ENCODE peak calls at places on chromosomes 6 and 20, in ten cellular contexts. D is colonic mucosa; R is CD8-positive, alpha-beta T cell; J is lower leg skin; S is CD4-positive, alpha-beta memory T cell; I is WERI-Rb-1; E is brain microvascular endothelial cell; B is ovary; Q is epithelial cell of proximal tubule; N is PC-3. M is an unnamed sample.

GRCh38 chr6:25883991-25884390 is 9.9 kb upstream of the SLC17A3 start:
- DNase-seq in D (no peak), R (no peak), J (no peak), S (no peak), I (no peak), E (no peak), B (no peak), Q (peak; percentile 99), N (no peak), M (no peak)

GRCh38 chr20:37358366-37359150 is 12.6 kb downstream of the SRC start:
- DNase-seq in D (no peak), R (no peak), J (peak; percentile 92), S (no peak), I (no peak), E (no peak), B (no peak), Q (no peak), N (peak; percentile 87), M (no peak)

GRCh38 chr6:159953091-159953581 is 15.7 kb upstream of the IGF2R start:
- DNase-seq in D (peak; percentile 37), R (no peak), J (no peak), S (no peak), I (no peak), E (no peak), B (peak; percentile 44), Q (no peak), N (no peak), M (no peak)

GRCh38 chr6:152094992-152095592 is 287.6 kb downstream of the ESR1 start:
- DNase-seq in D (peak; percentile 68), R (no peak), J (peak; percentile 92), S (no peak), I (no peak), E (peak; percentile 99), B (peak; percentile 67), Q (peak; percentile 89), N (peak; percentile 94), M (no peak)

GRCh38 chr6:135331002-135331401 is 149.9 kb downstream of the MYB start:
- DNase-seq in D (no peak), R (no peak), J (no peak), S (no peak), I (no peak), E (peak; percentile 25), B (no peak), Q (no peak), N (no peak), M (no peak)

GRCh38 chr20:53773792-53774371 is 180.2 kb upstream of the ZNF217 start:
- DNase-seq in D (no peak), R (no peak), J (no peak), S (no peak), I (no peak), E (peak; percentile 91), B (no peak), Q (peak; percentile 40), N (peak; percentile 100), M (no peak)

GRCh38 chr6:134049176-134049575 is 3.2 kb downstream of the SLC2A12 start:
- DNase-seq in D (no peak), R (no peak), J (no peak), S (no peak), I (no peak), E (no peak), B (no peak), Q (no peak), N (no peak), M (no peak)

GRCh38 chr20:61037498-61037897 is 214.6 kb upstream of the CDH4 start:
- DNase-seq in D (no peak), R (no peak), J (no peak), S (no peak), I (no peak), E (no peak), B (no peak), Q (no peak), N (no peak), M (no peak)

GRCh38 chr6:38034269-38034914 is 214.9 kb downstream of the ZFAND3 start:
- DNase-seq in D (no peak), R (no peak), J (no peak), S (no peak), I (peak; percentile 27), E (peak; percentile 35), B (no peak), Q (no peak), N (peak; percentile 71), M (no peak)

GRCh38 chr6:43984442-43985321 is 142.6 kb downstream of the MRPL14 start:
- DNase-seq in D (no peak), R (no peak), J (no peak), S (no peak), I (no peak), E (no peak), B (no peak), Q (no peak), N (no peak), M (no peak)

GRCh38 chr6:73798592-73798991 is 102.6 kb downstream of the CD109 start:
- DNase-seq in D (peak; percentile 19), R (no peak), J (no peak), S (no peak), I (no peak), E (peak; percentile 93), B (no peak), Q (peak; percentile 94), N (peak; percentile 44), M (no peak)

GRCh38 chr20:46206025-46206424 is 87.9 kb downstream of the CD40 start:
- DNase-seq in D (peak; percentile 35), R (no peak), J (no peak), S (no peak), I (no peak), E (peak; percentile 16), B (no peak), Q (no peak), N (peak; percentile 68), M (peak; percentile 8)

GRCh38 chr6:145844933-145845531 is 30.4 kb upstream of the FBXO30 start:
- DNase-seq in D (no peak), R (no peak), J (no peak), S (no peak), I (no peak), E (peak; percentile 2), B (no peak), Q (no peak), N (no peak), M (no peak)

GRCh38 chr6:34414999-34415858 is 10.6 kb downstream of the RPS10 start:
- DNase-seq in D (peak; percentile 80), R (peak; percentile 54), J (no peak), S (peak; percentile 50), I (peak; percentile 56), E (peak; percentile 55), B (peak; percentile 57), Q (no peak), N (peak; percentile 72), M (peak; percentile 39)

GRCh38 chr6:77095936-77096627 is 367.2 kb downstream of the HTR1B start:
- DNase-seq in D (no peak), R (no peak), J (no peak), S (no peak), I (no peak), E (no peak), B (no peak), Q (no peak), N (no peak), M (no peak)
- H3K4me3 ChIP-seq in D (no peak overlapping the region), R (no peak overlapping the region), J (no peak overlapping the region), S (no peak overlapping the region), I (no peak overlapping the region), E (no peak overlapping the region), B (no peak overlapping the region), Q (no peak overlapping the region), N (no peak overlapping the region), M (no peak overlapping the region)

GRCh38 chr6:41072836-41073202 is at the start of gene NFYA:
- DNase-seq in D (no peak), R (no peak), J (peak; percentile 100), S (no peak), I (no peak), E (no peak), B (no peak), Q (no peak), N (no peak), M (no peak)

GRCh38 chr6:41077536-41077935 is 4.8 kb downstream of the NFYA start:
- DNase-seq in D (no peak), R (no peak), J (no peak), S (no peak), I (no peak), E (no peak), B (no peak), Q (no peak), N (no peak), M (no peak)

GRCh38 chr6:41073968-41074691 is 1.4 kb downstream of the NFYA start:
- DNase-seq in D (no peak), R (no peak), J (no peak), S (peak; percentile 31), I (no peak), E (peak; percentile 3), B (no peak), Q (no peak), N (peak; percentile 35), M (no peak)

GRCh38 chr6:41073203-41073967 is 611 bp downstream of the NFYA start:
- DNase-seq in D (peak; percentile 91), R (peak; percentile 83), J (peak; percentile 96), S (peak; percentile 79), I (peak; percentile 96), E (peak; percentile 72), B (peak; percentile 87), Q (no peak), N (peak; percentile 82), M (peak; percentile 40)

DNA sequence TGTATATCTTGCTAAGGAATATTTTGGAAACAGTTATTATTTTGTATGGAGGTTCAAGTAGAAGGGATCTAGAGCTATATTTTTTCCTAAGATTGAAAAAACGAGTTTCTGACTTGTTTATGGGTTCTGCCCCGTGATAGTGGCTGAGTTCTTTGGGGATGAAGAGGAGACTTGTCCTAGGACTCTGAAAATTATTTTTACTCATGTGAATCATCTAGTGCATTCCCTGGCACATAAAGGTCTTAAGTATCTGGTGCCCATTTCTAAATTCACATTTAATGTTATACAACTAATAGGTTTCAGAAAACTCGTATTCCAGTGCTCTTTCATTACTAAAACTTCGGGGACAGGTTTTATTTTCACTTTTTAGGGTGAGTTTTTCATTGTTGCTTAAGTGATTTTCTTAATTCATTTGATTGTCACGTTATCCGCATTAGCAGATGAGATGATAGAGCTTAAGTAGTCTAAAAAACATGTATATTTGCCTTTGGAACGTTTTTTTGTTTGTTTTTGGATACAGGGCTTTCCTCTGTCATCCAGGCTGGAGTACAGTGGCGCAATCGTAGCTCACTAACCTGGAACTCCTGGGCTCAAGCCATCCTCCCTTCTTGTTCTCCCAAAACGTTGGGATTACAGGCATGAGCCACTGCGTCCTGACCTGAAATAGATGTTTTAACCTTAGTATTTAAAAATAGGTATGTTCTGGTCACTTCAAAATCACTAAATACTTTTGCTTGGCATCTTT is 2.1 kb downstream of the NFYA start:
- DNase-seq in D (no peak), R (no peak), J (no peak), S (no peak), I (no peak), E (no peak), B (peak; percentile 28), Q (no peak), N (no peak), M (no peak)
- H3K4me3 ChIP-seq in D (peak overlapping the region; percentile 89), R (peak overlapping the region; percentile 86), J (no peak overlapping the region), S (no peak overlapping the region), I (peak overlapping the region; percentile 99), E (peak overlapping the region; percentile 89), B (peak overlapping the region; percentile 6), Q (peak overlapping the region; percentile 90), N (peak overlapping the region; percentile 85), M (peak overlapping the region; percentile 99)

GRCh38 chr6:163310096-163310972 is 104.2 kb upstream of the QKI start:
- DNase-seq in D (no peak), R (no peak), J (no peak), S (no peak), I (no peak), E (no peak), B (no peak), Q (no peak), N (no peak), M (no peak)
- H3K4me3 ChIP-seq in D (no peak overlapping the region), R (no peak overlapping the region), J (no peak overlapping the region), S (no peak overlapping the region), I (no peak overlapping the region), E (peak overlapping the region; percentile 39), B (no peak overlapping the region), Q (no peak overlapping the region), N (no peak overlapping the region), M (no peak overlapping the region)

GRCh38 chr6:31308050-31308844 is 36.4 kb upstream of the HLA-C start:
- DNase-seq in D (peak; percentile 87), R (peak; percentile 86), J (no peak), S (peak; percentile 76), I (no peak), E (no peak), B (no peak), Q (no peak), N (no peak), M (peak; percentile 36)
- H3K4me3 ChIP-seq in D (peak overlapping the region; percentile 49), R (peak overlapping the region; percentile 74), J (no peak overlapping the region), S (peak overlapping the region; percentile 60), I (no peak overlapping the region), E (no peak overlapping the region), B (peak overlapping the region; percentile 10), Q (no peak overlapping the region), N (no peak overlapping the region), M (peak overlapping the region; percentile 47)

M was measured in GM12864.